ENCODE peak calls at places on chromosomes 4 and X, in ten cellular contexts. Q is fibroblast of lung, V is heart left ventricle, T is neural crest cell, Z is testis, C is stomach, O is colonic mucosa, L is brain microvascular endothelial cell, B is psoas muscle, W is fibroblast of mammary gland. F is an unnamed sample.
A peak's percentile ranks its signal among the peaks of the same experiment; 100 is the strongest.

GRCh38 chr4:88159137-88159725 is 792 bp upstream of the ABCG2 start:
- DNase-seq in Z (peak; percentile 34), Q (no peak), L (no peak), W (no peak), O (no peak), T (no peak), B (no peak), C (peak; percentile 36), V (no peak), F (no peak)

GRCh38 chr4:73230865-73231517 is 27.6 kb downstream of the ANKRD17 start:
- DNase-seq in W (no peak), V (no peak), B (no peak), Z (no peak), C (no peak), T (no peak), Q (no peak), O (no peak), L (no peak), F (no peak)

GRCh38 chrX:141669689-141670088 is 28.9 kb downstream of the SPANXD start:
- DNase-seq in T (no peak), Q (peak; percentile 42), C (no peak), V (no peak), L (no peak), B (no peak), Z (no peak), W (peak; percentile 2), O (no peak), F (no peak)

GRCh38 chrX:10901290-10901633 is 209.9 kb upstream of the HCCS start:
- DNase-seq in B (no peak), C (no peak), L (no peak), Z (no peak), T (no peak), V (no peak), W (no peak), Q (no peak), O (no peak), F (no peak)

GRCh38 chrX:2583194-2584162 is 82.7 kb upstream of the DHRSX start:
- DNase-seq in C (no peak), B (no peak), Q (no peak), Z (no peak), T (no peak), W (no peak), O (no peak), V (no peak), L (no peak), F (no peak)

GRCh38 chr4:182286035-182286434 is 42.8 kb downstream of the TENM3 start:
- DNase-seq in V (no peak), T (no peak), Q (no peak), L (no peak), B (no peak), C (no peak), W (peak; percentile 15), O (no peak), Z (no peak), F (no peak)

GRCh38 chr4:116180056-116180690 is 905.2 kb downstream of the TRAM1L1 start:
- DNase-seq in Z (no peak), Q (peak; percentile 0), B (no peak), O (no peak), T (no peak), V (no peak), C (no peak), L (no peak), W (peak; percentile 0), F (no peak)

GRCh38 chr4:42816864-42817263 is 75.6 kb upstream of the GRXCR1 start:
- DNase-seq in O (no peak), Q (no peak), C (no peak), W (no peak), Z (no peak), T (no peak), B (no peak), V (no peak), L (no peak), F (no peak)

GRCh38 chr4:100019821-100020220 is 69.7 kb upstream of the H2AZ1 start:
- DNase-seq in W (no peak), C (no peak), Z (no peak), B (no peak), O (no peak), L (no peak), Q (no peak), V (no peak), T (no peak), F (no peak)

GRCh38 chr4:182521006-182521405 is 277.8 kb downstream of the TENM3 start:
- DNase-seq in B (no peak), L (no peak), Z (no peak), T (no peak), O (no peak), W (no peak), C (no peak), V (no peak), Q (no peak), F (no peak)

GRCh38 chr4:76738081-76738931 is 159.6 kb downstream of the SOWAHB start:
- DNase-seq in L (no peak), Q (peak; percentile 97), Z (no peak), T (no peak), C (no peak), B (no peak), W (peak; percentile 91), V (peak; percentile 59), O (no peak), F (no peak)

GRCh38 chr4:8217246-8217511 is 18.1 kb downstream of the SH3TC1 start:
- DNase-seq in W (no peak), Q (no peak), B (no peak), L (no peak), T (no peak), O (no peak), Z (no peak), V (no peak), C (no peak), F (no peak)

GRCh38 chr4:52684896-52685295 is 25.8 kb upstream of the USP46 start:
- DNase-seq in T (no peak), B (no peak), L (no peak), C (no peak), Q (no peak), V (no peak), Z (no peak), O (no peak), W (no peak), F (no peak)

GRCh38 chr4:30380404-30380998 is 339.7 kb upstream of the PCDH7 start:
- DNase-seq in B (no peak), T (peak; percentile 48), C (peak; percentile 44), L (peak; percentile 51), V (no peak), Q (peak; percentile 79), O (peak; percentile 19), Z (peak; percentile 82), W (peak; percentile 74), F (no peak)

GRCh38 chr4:175252642-175253041 is 334.5 kb downstream of the ADAM29 start:
- DNase-seq in V (no peak), B (no peak), O (no peak), W (no peak), T (no peak), C (no peak), L (no peak), Z (no peak), Q (no peak), F (no peak)

DNA sequence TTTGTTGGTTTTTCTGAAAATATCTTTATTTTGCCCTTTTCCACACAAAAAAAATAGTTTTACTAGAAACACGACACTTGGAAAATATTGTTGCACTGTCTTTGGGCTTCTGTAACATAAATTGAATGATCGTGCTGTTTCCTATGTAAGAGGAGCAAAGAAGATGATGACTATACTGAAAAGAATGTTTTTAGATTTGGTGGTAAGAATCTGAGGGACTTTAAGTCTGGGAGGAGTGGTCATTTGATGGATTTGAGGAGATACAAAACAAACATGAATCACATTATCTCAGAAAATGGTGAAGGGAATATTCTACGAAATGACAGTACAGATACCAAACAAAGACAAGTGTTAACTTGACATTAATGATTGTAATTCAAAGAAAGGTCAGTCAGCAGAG is 328.8 kb downstream of the ADAM29 start:
- DNase-seq in O (no peak), V (no peak), Q (no peak), L (peak; percentile 18), W (no peak), C (no peak), Z (no peak), T (no peak), B (no peak), F (no peak)
- TF ChIP-seq CTCF in O (no peak), V (no peak), Q (no peak), L (no peak), W (no peak), C (no peak), Z (no peak), T (no peak), B (no peak), F (no peak)

GRCh38 chr4:27861381-27861787 is 1000.7 kb downstream of the STIM2 start:
- DNase-seq in Z (peak; percentile 64), V (no peak), C (peak; percentile 48), O (no peak), L (peak; percentile 67), B (no peak), Q (peak; percentile 51), W (peak; percentile 64), T (peak; percentile 12), F (no peak)
- TF ChIP-seq CTCF in Z (peak; percentile 30), V (peak; percentile 38), C (no peak), O (no peak), L (peak; percentile 82), B (peak; percentile 9), Q (peak; percentile 57), W (peak; percentile 69), T (peak; percentile 68), F (no peak)

GRCh38 chrX:26851981-26852380 is 611.2 kb downstream of the PPP4R3C start:
- DNase-seq in V (no peak), T (no peak), W (peak; percentile 0), Q (peak; percentile 54), O (no peak), L (peak; percentile 23), Z (no peak), B (no peak), C (no peak), F (no peak)
- TF ChIP-seq CTCF in V (no peak), T (no peak), W (no peak), Q (peak; percentile 35), O (no peak), L (peak; percentile 30), Z (no peak), B (no peak), C (no peak), F (no peak)

GRCh38 chrX:100649550-100650356 is 5.8 kb downstream of the SRPX2 start:
- DNase-seq in W (peak; percentile 96), Q (peak; percentile 96), T (no peak), Z (peak; percentile 59), B (peak; percentile 77), V (peak; percentile 70), L (peak; percentile 83), O (peak; percentile 78), C (no peak), F (no peak)

GRCh38 chrX:100650841-100651240 is 6.8 kb downstream of the SRPX2 start:
- DNase-seq in B (no peak), Q (no peak), O (no peak), T (no peak), W (no peak), V (no peak), Z (no peak), C (no peak), L (no peak), F (no peak)

GRCh38 chrX:100658936-100659335 is 14.9 kb downstream of the SRPX2 start:
- DNase-seq in Z (no peak), V (no peak), B (no peak), C (no peak), T (no peak), Q (peak; percentile 35), O (peak; percentile 50), W (no peak), L (no peak), F (no peak)

GRCh38 chrX:100652266-100652665 is 8.3 kb downstream of the SRPX2 start:
- DNase-seq in W (no peak), T (no peak), Z (no peak), B (no peak), C (no peak), O (no peak), Q (no peak), V (no peak), L (no peak), F (no peak)

GRCh38 chrX:100654256-100654655 is 10.3 kb downstream of the SRPX2 start:
- DNase-seq in B (no peak), Q (peak; percentile 58), W (peak; percentile 64), Z (peak; percentile 23), L (no peak), C (no peak), O (peak; percentile 50), V (no peak), T (no peak), F (no peak)
- TF ChIP-seq CTCF in B (no peak), Q (peak; percentile 25), W (peak; percentile 22), Z (no peak), L (peak; percentile 37), C (no peak), O (no peak), V (no peak), T (no peak), F (no peak)

F was measured in activated B cell treated with CpG ODN at 0.5 μM for 24 hours.